ENCODE peak calls at places on chromosomes 3 and 15, in six cellular contexts. N is left ventricle myocardium inferior, C is sigmoid colon, R is tibial artery, T is tibial nerve, F is thoracic aorta. S is an unnamed sample. For H3K36me3, the result is how much of the 10 kb centered on the place peaks cover.

GRCh38 chr3:35675206-35675605 is 35.9 kb downstream of the ARPP21 start:
- DNase-seq in N (no peak), C (no peak), R (no peak), T (no peak), F (no peak), S (no peak)

GRCh38 chr3:90136468-90137191 is 1029.2 kb downstream of the EPHA3 start:
- DNase-seq in N (no peak), C (no peak), R (no peak), T (no peak), F (no peak), S (no peak)

GRCh38 chr3:156939315-156939714 is 113.2 kb downstream of the LEKR1 start:
- DNase-seq in N (no peak), C (no peak), R (no peak), T (no peak), F (no peak), S (no peak)

GRCh38 chr3:161217496-161217895 is 3.6 kb upstream of the NMD3 start:
- DNase-seq in N (no peak), C (no peak), R (no peak), T (no peak), F (no peak), S (no peak)

GRCh38 chr3:59660852-59661624 is 611.2 kb upstream of the CFAP20DC start:
- DNase-seq in N (no peak), C (no peak), R (no peak), T (no peak), F (no peak), S (no peak)

GRCh38 chr15:64845183-64845611 is 3.5 kb downstream of the PLEKHO2 start:
- DNase-seq in N (peak), C (peak), R (peak), T (no peak), F (no peak), S (peak)

GRCh38 chr3:133887951-133888703 is 7.6 kb downstream of the RAB6B start:
- DNase-seq in N (no peak), C (no peak), R (no peak), T (no peak), F (no peak), S (peak)

GRCh38 chr15:41899854-41900442 is 6.1 kb upstream of the SPTBN5 start:
- DNase-seq in N (no peak), C (no peak), R (no peak), T (no peak), F (no peak), S (no peak)

GRCh38 chr15:82933576-82933975 is 18.9 kb downstream of the HOMER2 start:
- DNase-seq in N (no peak), C (no peak), R (no peak), T (no peak), F (no peak), S (no peak)

GRCh38 chr3:195258449-195259145 is 12.4 kb downstream of the XXYLT1 start:
- DNase-seq in N (no peak), C (peak), R (no peak), T (no peak), F (no peak), S (no peak)

GRCh38 chr3:112048911-112049310 is 14.4 kb downstream of the TMPRSS7 start:
- DNase-seq in N (no peak), C (no peak), R (no peak), T (no peak), F (no peak), S (no peak)

GRCh38 chr3:66481071-66482001 is 19.5 kb downstream of the LRIG1 start:
- DNase-seq in N (no peak), C (no peak), R (no peak), T (no peak), F (no peak), S (no peak)

GRCh38 chr3:160140756-160141155 is 84.5 kb upstream of the C3orf80 start:
- DNase-seq in N (no peak), C (no peak), R (no peak), T (no peak), F (no peak), S (no peak)

GRCh38 chr3:134364061-134364935 is 9.9 kb downstream of the AMOTL2 start:
- DNase-seq in N (peak), C (peak), R (peak), T (peak), F (peak), S (peak)

GRCh38 chr3:133853925-133854227 is 41.8 kb downstream of the RAB6B start:
- DNase-seq in N (no peak), C (no peak), R (no peak), T (no peak), F (no peak), S (no peak)

GRCh38 chr3:162122405-162122804 is 625.8 kb downstream of the OTOL1 start:
- DNase-seq in N (no peak), C (no peak), R (peak), T (no peak), F (no peak), S (no peak)

GRCh38 chr15:81419304-81419943 is 45.4 kb upstream of the TMC3 start:
- DNase-seq in N (no peak), C (no peak), R (no peak), T (no peak), F (no peak), S (no peak)

GRCh38 chr3:125386811-125387210 is 11.7 kb upstream of the ZNF148 start:
- DNase-seq in N (no peak), C (no peak), R (peak), T (no peak), F (no peak), S (no peak)

GRCh38 chr15:67762610-67763368 is 62.5 kb upstream of the SKOR1 start:
- DNase-seq in N (no peak), C (no peak), R (no peak), T (no peak), F (no peak), S (no peak)

GRCh38 chr3:147616998-147617619 is 207.9 kb downstream of the ZIC1 start:
- DNase-seq in N (no peak), C (no peak), R (no peak), T (no peak), F (no peak), S (no peak)

GRCh38 chr15:85099195-85099803 is 117.6 kb downstream of the PDE8A start:
- DNase-seq in N (no peak), C (no peak), R (no peak), T (no peak), F (no peak), S (no peak)

GRCh38 chr15:32838820-32839219 is 121.0 kb downstream of the GREM1 start:
- DNase-seq in N (no peak), C (no peak), R (no peak), T (no peak), F (no peak), S (no peak)

GRCh38 chr15:55960946-55961345 is 32.5 kb downstream of the NEDD4 start:
- DNase-seq in N (no peak), C (no peak), R (no peak), T (no peak), F (no peak), S (no peak)

GRCh38 chr15:37898385-37898784 is 36.1 kb upstream of the TMCO5A start:
- DNase-seq in N (no peak), C (no peak), R (no peak), T (no peak), F (no peak), S (no peak)

GRCh38 chr3:33658971-33659848 is 58.8 kb downstream of the CLASP2 start:
- DNase-seq in N (peak), C (peak), R (peak), T (peak), F (no peak), S (peak)

GRCh38 chr3:52881834-52882233 is 15.5 kb downstream of the STIMATE start:
- DNase-seq in N (no peak), C (no peak), R (no peak), T (no peak), F (no peak), S (no peak)

GRCh38 chr3:129439381-129439816 is 349 bp downstream of the MBD4 start:
- DNase-seq in N (peak), C (peak), R (peak), T (no peak), F (no peak), S (peak)

GRCh38 chr3:17589888-17590287 is 152.5 kb downstream of the TBC1D5 start:
- DNase-seq in N (no peak), C (no peak), R (no peak), T (no peak), F (no peak), S (no peak)

GRCh38 chr3:85737846-85738245 is 779.1 kb downstream of the CADM2 start:
- DNase-seq in N (no peak), C (no peak), R (no peak), T (no peak), F (no peak), S (no peak)

GRCh38 chr15:74563442-74563841 is 22.4 kb downstream of the ARID3B start:
- DNase-seq in N (no peak), C (no peak), R (no peak), T (no peak), F (no peak), S (no peak)
- H3K36me3 ChIP-seq in N (under half), C (under half), R (under half), T (under half), F (under half), S (under half)

DNA sequence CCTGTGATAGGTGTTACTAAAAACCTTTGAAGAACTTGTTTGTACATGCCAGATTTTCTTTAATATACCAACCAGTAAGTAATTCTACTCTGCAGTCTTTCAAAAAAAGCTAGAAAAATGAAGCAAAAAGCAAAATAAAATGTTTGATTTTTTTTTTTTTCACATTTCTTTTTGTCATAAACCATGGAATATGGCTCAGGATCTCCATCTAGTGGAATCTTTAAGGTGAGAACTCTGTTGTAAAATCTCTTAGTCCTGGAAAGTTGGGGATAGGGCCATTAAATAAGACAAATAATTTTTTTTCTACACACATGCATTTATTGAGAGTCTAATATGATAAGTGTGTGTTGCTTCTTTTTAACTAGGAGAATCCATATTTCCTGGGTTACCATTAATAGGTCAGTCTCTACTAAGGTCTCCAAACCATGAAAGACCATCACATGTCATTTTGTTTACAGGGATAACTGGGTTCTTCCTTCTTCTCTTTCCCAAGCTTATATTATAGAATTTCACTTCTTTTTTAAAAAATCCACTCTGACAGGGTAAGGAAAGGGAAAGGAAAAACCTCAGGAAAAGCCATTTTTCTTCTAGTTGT is 84.6 kb downstream of the SLC9A9 start:
- DNase-seq in N (no peak), C (no peak), R (no peak), T (no peak), F (no peak), S (no peak)
- TF ChIP-seq CTCF in N (peak), C (no peak), R (peak), T (no peak), F (no peak), S (no peak)

GRCh38 chr3:71641669-71642068 is 58.1 kb upstream of the FOXP1 start:
- DNase-seq in N (no peak), C (no peak), R (no peak), T (no peak), F (no peak), S (no peak)

GRCh38 chr3:71636482-71636881 is 53.0 kb upstream of the FOXP1 start:
- DNase-seq in N (no peak), C (no peak), R (no peak), T (no peak), F (no peak), S (no peak)

GRCh38 chr3:71645140-71645539 is 61.6 kb upstream of the FOXP1 start:
- DNase-seq in N (no peak), C (no peak), R (no peak), T (no peak), F (no peak), S (no peak)

DNA sequence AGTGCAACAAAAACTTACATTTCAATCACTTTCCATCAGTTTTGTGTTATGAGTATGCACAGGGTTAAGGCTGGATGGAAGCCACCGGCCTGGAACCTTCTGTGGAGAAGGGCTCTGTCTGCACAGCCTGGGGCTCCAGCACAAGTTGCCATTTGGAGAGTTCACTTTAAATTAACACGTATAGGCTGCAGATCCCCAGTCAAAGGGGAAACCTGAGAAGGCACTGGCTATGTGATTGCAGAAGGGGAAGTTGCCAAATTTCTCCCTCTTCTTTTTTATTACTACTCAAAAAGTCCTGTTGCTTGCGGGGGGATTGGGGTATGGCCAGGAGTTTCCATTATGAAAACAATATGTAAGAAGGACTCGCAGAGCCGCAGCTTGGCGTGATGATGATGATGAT is 57.0 kb upstream of the FOXP1 start:
- DNase-seq in N (no peak), C (no peak), R (no peak), T (no peak), F (no peak), S (no peak)
- H3K36me3 ChIP-seq in N (under half), C (under half), R (under half), T (under half), F (under half), S (under half)

DNA sequence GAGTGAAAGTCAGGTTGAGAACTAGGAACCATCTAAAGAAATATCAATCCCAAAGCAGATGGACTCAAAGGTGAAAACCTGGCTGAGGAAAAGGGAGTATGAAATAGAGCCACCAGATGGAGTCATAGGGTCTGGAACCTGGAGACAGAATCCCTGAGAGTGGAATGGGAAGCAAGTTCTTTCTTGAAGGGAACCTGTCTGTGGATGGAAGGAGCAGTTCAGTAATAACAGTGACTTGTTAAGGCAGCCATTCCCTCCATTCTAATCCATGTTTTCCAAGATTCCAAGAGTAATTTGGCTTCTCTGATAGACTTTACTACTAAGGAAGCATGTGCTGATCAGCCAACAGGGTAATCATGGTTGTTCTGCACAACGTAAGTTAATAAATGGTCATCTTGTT is 22.5 kb upstream of the AQP9 start:
- DNase-seq in N (no peak), C (no peak), R (no peak), T (no peak), F (no peak), S (no peak)
- TF ChIP-seq CTCF in N (peak), C (no peak), R (no peak), T (peak), F (peak), S (peak)

GRCh38 chr3:138395865-138396751 is 38.3 kb upstream of the ESYT3 start:
- DNase-seq in N (peak), C (no peak), R (no peak), T (no peak), F (no peak), S (no peak)

GRCh38 chr3:138398791-138399575 is 35.4 kb upstream of the ESYT3 start:
- DNase-seq in N (no peak), C (no peak), R (no peak), T (no peak), F (no peak), S (no peak)

GRCh38 chr3:138396752-138397410 is 37.5 kb upstream of the ESYT3 start:
- DNase-seq in N (no peak), C (no peak), R (no peak), T (no peak), F (no peak), S (no peak)

GRCh38 chr3:138399766-138400165 is 34.6 kb upstream of the ESYT3 start:
- DNase-seq in N (no peak), C (no peak), R (no peak), T (no peak), F (no peak), S (no peak)

DNA sequence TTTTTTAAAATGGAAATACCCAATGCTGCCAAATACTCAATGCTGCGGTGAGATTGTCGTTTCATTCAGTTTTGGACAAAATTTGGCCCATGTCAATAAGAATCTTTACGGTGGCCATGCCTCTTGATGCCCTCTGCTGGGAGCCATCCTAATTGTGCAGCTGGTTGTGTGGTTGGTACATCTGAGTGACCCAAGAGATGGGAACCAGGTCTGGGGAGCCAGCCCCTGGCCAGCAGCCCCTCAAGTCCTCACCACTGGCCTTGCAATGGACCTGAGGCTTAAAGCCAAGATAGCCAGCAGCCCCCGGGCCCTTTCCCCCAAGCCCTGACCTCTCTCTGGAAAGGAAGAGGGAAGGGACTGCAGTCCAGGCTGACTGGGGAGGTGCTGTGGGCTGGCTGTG is 36.4 kb upstream of the ESYT3 start:
- DNase-seq in N (no peak), C (no peak), R (no peak), T (no peak), F (no peak), S (no peak)
- H3K36me3 ChIP-seq in N (half or more), C (under half), R (under half), T (under half), F (under half), S (under half)

DNA sequence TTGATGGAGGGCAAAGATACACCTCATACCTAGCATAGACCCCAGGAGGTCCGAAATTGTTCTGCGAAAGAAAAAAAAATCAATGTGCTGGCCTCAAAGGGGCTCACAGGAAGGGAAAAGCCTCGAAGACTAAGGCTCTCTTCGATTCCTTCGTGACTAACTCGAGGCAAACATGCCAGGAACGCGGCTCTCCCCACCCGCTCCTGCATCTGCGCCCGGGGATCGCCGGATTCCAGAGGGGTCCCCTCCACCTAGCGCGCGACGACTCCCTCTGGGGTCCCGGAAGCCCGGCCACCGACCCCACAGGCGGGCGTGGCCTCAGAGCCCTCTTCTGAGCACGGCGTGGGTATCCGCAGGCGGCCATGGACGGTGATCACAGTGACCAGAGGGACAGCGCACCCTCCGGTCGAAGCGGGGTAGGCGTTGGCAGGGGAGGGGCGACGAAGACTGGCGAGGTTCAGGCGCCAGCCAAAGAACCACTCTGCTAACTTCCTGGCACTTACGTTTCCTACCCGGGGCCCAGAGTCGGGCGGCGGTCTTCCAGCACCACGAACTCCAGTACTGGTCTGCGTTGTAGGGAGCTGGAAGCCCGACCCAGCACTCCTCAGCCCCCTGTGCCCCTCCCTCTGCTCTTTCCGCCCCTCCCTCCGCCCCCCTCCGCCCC is 517 bp upstream of the EIF3J start:
- DNase-seq in N (peak), C (no peak), R (peak), T (peak), F (peak), S (peak)
- TF ChIP-seq CTCF in N (peak), C (peak), R (peak), T (peak), F (peak), S (peak)

GRCh38 chr15:93047621-93048425 is 41.2 kb downstream of the RGMA start:
- DNase-seq in N (no peak), C (no peak), R (no peak), T (no peak), F (no peak), S (peak)

GRCh38 chr15:93046721-93047120 is 42.3 kb downstream of the RGMA start:
- DNase-seq in N (no peak), C (no peak), R (no peak), T (no peak), F (no peak), S (peak)

GRCh38 chr15:93044301-93045190 is 44.5 kb downstream of the RGMA start:
- DNase-seq in N (no peak), C (no peak), R (no peak), T (no peak), F (no peak), S (peak)

GRCh38 chr15:93045191-93045785 is 43.7 kb downstream of the RGMA start:
- DNase-seq in N (no peak), C (no peak), R (no peak), T (no peak), F (no peak), S (peak)

DNA sequence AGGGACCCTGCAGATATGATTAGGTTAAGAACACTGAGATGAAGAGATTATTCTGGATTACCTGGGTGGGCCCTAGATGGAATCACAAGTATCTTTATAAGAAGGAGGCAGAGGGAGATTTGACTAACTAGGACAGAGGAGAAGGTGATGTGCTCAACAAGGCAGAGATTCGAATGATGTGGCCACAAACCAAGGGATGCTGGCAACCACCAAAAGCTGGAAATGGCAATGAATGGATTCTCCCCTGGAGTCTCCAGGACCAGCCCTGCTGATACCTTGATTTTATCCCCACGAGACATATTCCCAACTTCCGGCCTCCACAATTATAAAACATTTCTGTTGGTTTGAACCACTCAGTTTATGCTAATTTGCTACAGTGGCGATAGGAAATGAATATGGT is 42.9 kb downstream of the RGMA start:
- DNase-seq in N (no peak), C (no peak), R (no peak), T (no peak), F (no peak), S (no peak)
- H3K36me3 ChIP-seq in N (half or more), C (half or more), R (half or more), T (under half), F (under half), S (under half)